ENCODE peak calls at places on chromosome X, in ten cellular contexts. T is right cardiac atrium; I is NCI-H510A treated with DMSO at 0.1 percent for 48 hours; R is left colon; U is activated CD8-positive, alpha-beta memory T cell treated with anti-CD3 and anti-CD28 coated beads for 48 hours; Y is NCI-H1105 treated with DMSO at 0.1 percent for 48 hours; C is pons; F is GM06990; E is caudate nucleus; P is KG1. N is an unnamed sample.

GRCh38 chrX:144616317-144616716 is 631.0 kb upstream of the SPANXN1 start:
- DNase-seq in Y (no peak), U (no peak), C (no peak), E (no peak), T (no peak), F (no peak), R (no peak), P (no peak), I (no peak), N (no peak)

GRCh38 chrX:16882188-16882587 is 12.0 kb upstream of the RBBP7 start:
- DNase-seq in Y (peak), I (peak), R (peak), U (no peak), P (no peak), C (peak), E (no peak), T (no peak), F (peak), N (no peak)

GRCh38 chrX:11531226-11531625 is 134.5 kb downstream of the ARHGAP6 start:
- DNase-seq in F (no peak), T (no peak), C (no peak), R (no peak), Y (peak), P (no peak), E (no peak), I (no peak), U (no peak), N (no peak)

GRCh38 chrX:149043401-149043800 is 461.7 kb downstream of the IDS start:
- DNase-seq in T (no peak), P (no peak), Y (no peak), E (no peak), F (no peak), R (no peak), I (no peak), C (no peak), U (no peak), N (no peak)

GRCh38 chrX:150050387-150050786 is 112.1 kb upstream of the EOLA2 start:
- DNase-seq in E (no peak), I (no peak), P (no peak), C (no peak), Y (no peak), U (no peak), T (no peak), F (no peak), R (no peak), N (no peak)

GRCh38 chrX:153401133-153401764 is at the start of gene PNMA6E:
- DNase-seq in P (no peak), E (no peak), I (no peak), R (no peak), C (no peak), Y (no peak), F (no peak), U (no peak), T (no peak), N (no peak)

GRCh38 chrX:87517571-87518141 is at the start of gene KLHL4:
- DNase-seq in E (peak), U (no peak), T (no peak), F (no peak), Y (no peak), R (no peak), I (peak), P (no peak), C (peak), N (no peak)

GRCh38 chrX:21166302-21166982 is 207.8 kb upstream of the CNKSR2 start:
- DNase-seq in T (no peak), I (no peak), P (no peak), E (no peak), R (no peak), U (no peak), F (no peak), Y (no peak), C (no peak), N (no peak)

GRCh38 chrX:41490446-41490845 is 43.3 kb downstream of the NYX start:
- DNase-seq in T (no peak), F (no peak), I (no peak), P (no peak), Y (no peak), C (no peak), E (no peak), U (no peak), R (no peak), N (no peak)

GRCh38 chrX:136170109-136170800 is 22.9 kb downstream of the FHL1 start:
- DNase-seq in U (no peak), Y (no peak), C (peak), P (no peak), T (no peak), F (no peak), R (no peak), I (no peak), E (no peak), N (no peak)

GRCh38 chrX:39896951-39897740 is 200.6 kb downstream of the BCOR start:
- DNase-seq in I (no peak), C (no peak), P (no peak), F (no peak), R (no peak), E (no peak), U (no peak), T (peak), Y (no peak), N (no peak)

GRCh38 chrX:71128166-71128833 is 9.9 kb downstream of the MED12 start:
- DNase-seq in I (no peak), T (no peak), E (no peak), R (no peak), P (no peak), F (no peak), U (no peak), Y (no peak), C (no peak), N (no peak)

GRCh38 chrX:73963682-73964081 is 340.3 kb upstream of the ZCCHC13 start:
- DNase-seq in E (no peak), R (no peak), Y (no peak), F (no peak), C (peak), U (no peak), T (peak), I (no peak), P (no peak), N (no peak)

GRCh38 chrX:53714580-53715335 is 28.2 kb upstream of the HUWE1 start:
- DNase-seq in E (no peak), Y (no peak), F (peak), R (no peak), C (peak), T (no peak), U (no peak), P (peak), I (peak), N (peak)

GRCh38 chrX:39802354-39802753 is 295.4 kb downstream of the BCOR start:
- DNase-seq in Y (no peak), E (no peak), F (no peak), R (no peak), I (no peak), T (no peak), P (no peak), C (no peak), U (no peak), N (no peak)

GRCh38 chrX:9532349-9532748 is 67.5 kb downstream of the TBL1X start:
- DNase-seq in I (no peak), P (no peak), Y (no peak), T (peak), C (no peak), R (no peak), U (no peak), E (no peak), F (no peak), N (no peak)

GRCh38 chrX:110317079-110317819 is 636 bp downstream of the AMMECR1 start:
- DNase-seq in I (no peak), U (no peak), T (peak), R (peak), E (no peak), P (no peak), F (peak), C (peak), Y (no peak), N (no peak)

GRCh38 chrX:151019837-151020236 is 36.7 kb downstream of the HMGB3 start:
- DNase-seq in C (no peak), E (no peak), R (no peak), Y (no peak), T (no peak), U (no peak), P (no peak), F (no peak), I (no peak), N (no peak)

GRCh38 chrX:119067023-119067739 is 5.6 kb upstream of the CT47C1 start:
- DNase-seq in R (no peak), C (peak), P (no peak), E (no peak), F (no peak), T (peak), Y (peak), I (peak), U (no peak), N (no peak)

GRCh38 chrX:135435933-135436332 is 14.2 kb downstream of the SMIM10L2A start:
- DNase-seq in P (no peak), R (no peak), C (no peak), I (no peak), E (no peak), F (no peak), T (no peak), U (no peak), Y (no peak), N (no peak)

GRCh38 chrX:110965409-110965808 is 130.6 kb upstream of the PAK3 start:
- DNase-seq in I (no peak), T (no peak), P (no peak), U (no peak), Y (no peak), R (no peak), F (no peak), E (no peak), C (no peak), N (no peak)

GRCh38 chrX:56783450-56783831 is 54.4 kb downstream of the NBDY start:
- DNase-seq in U (no peak), Y (no peak), R (peak), C (peak), P (no peak), T (peak), E (peak), I (no peak), F (peak), N (peak)

GRCh38 chrX:28628101-28628500 is 40.9 kb downstream of the IL1RAPL1 start:
- DNase-seq in P (no peak), R (no peak), Y (no peak), E (no peak), C (no peak), U (no peak), I (no peak), F (no peak), T (no peak), N (no peak)

GRCh38 chrX:100447563-100448397 is 37.7 kb upstream of the PCDH19 start:
- DNase-seq in E (no peak), U (no peak), C (peak), Y (peak), R (no peak), F (no peak), T (peak), I (peak), P (no peak), N (no peak)

GRCh38 chrX:42276982-42277690 is 353.8 kb upstream of the CASK start:
- DNase-seq in I (no peak), R (no peak), F (no peak), Y (no peak), P (no peak), E (no peak), C (no peak), U (no peak), T (no peak), N (peak)

GRCh38 chrX:53479295-53479694 is 45.1 kb upstream of the HSD17B10 start:
- DNase-seq in Y (no peak), F (no peak), R (no peak), T (no peak), C (no peak), I (no peak), E (no peak), U (no peak), P (no peak), N (no peak)